ENCODE peak calls at places on chromosome 14, in ten cellular contexts. W, P, Q, E, O, F, K, N, Z and A are unnamed samples.

GRCh38 chr14:64117671-64118402 is 176.3 kb downstream of the ESR2 start:
- DNase-seq in E (no peak), F (no peak), Z (peak), P (no peak), K (peak), O (no peak), W (no peak), N (no peak), Q (no peak), A (peak)

GRCh38 chr14:50865677-50866076 is 6.2 kb upstream of the ABHD12B start:
- DNase-seq in F (no peak), Q (no peak), Z (peak), W (peak), E (no peak), K (no peak), P (no peak), N (no peak), O (no peak), A (no peak)

GRCh38 chr14:68814376-68815287 is 21.8 kb upstream of the ZFP36L1 start:
- DNase-seq in Z (peak), Q (peak), N (peak), F (peak), W (no peak), P (no peak), E (no peak), K (peak), O (no peak), A (peak)

GRCh38 chr14:24690492-24690891 is 56.5 kb upstream of the GZMB start:
- DNase-seq in O (no peak), F (peak), E (no peak), P (no peak), K (no peak), Z (no peak), N (no peak), W (no peak), Q (peak), A (no peak)

GRCh38 chr14:100779691-100780080 is 46.2 kb upstream of the MEG3 start:
- DNase-seq in F (no peak), P (no peak), N (no peak), Q (no peak), Z (no peak), E (no peak), O (no peak), K (no peak), W (no peak), A (no peak)

GRCh38 chr14:63726499-63726898 is 1.4 kb downstream of the SGPP1 start:
- DNase-seq in O (no peak), K (no peak), Z (peak), Q (peak), F (no peak), W (no peak), P (no peak), E (no peak), N (no peak), A (peak)

GRCh38 chr14:83566567-83566966 is 1963.4 kb upstream of the FLRT2 start:
- DNase-seq in Z (no peak), P (no peak), O (no peak), N (no peak), K (no peak), Q (no peak), F (no peak), W (no peak), E (no peak), A (no peak)

GRCh38 chr14:97251423-97252155 is 454.4 kb downstream of the VRK1 start:
- DNase-seq in N (no peak), P (no peak), W (no peak), Z (no peak), F (peak), O (no peak), E (no peak), Q (peak), K (no peak), A (no peak)

GRCh38 chr14:51534623-51535022 is 117.1 kb upstream of the FRMD6 start:
- DNase-seq in E (no peak), O (no peak), Z (no peak), Q (no peak), N (no peak), P (peak), K (no peak), F (peak), W (peak), A (no peak)

GRCh38 chr14:37198273-37198598 is 499 bp downstream of the MIPOL1 start:
- DNase-seq in Z (no peak), F (no peak), K (no peak), Q (no peak), O (no peak), N (no peak), E (no peak), P (no peak), W (no peak), A (no peak)